ENCODE peak calls at places on chromosomes 5 and 9, in nine cellular contexts. K is AG08395; H is Caco-2; T is A673; G is kidney tubule cell; C is midbrain; X is activated naive CD8-positive, alpha-beta T cell treated with anti-CD3 and anti-CD28 coated beads for 36 hours; Y is adrenal gland; M is CD8-positive, alpha-beta T cell. D is an unnamed sample.

GRCh38 chr9:28678097-28678496 is 1104.8 kb upstream of the C9orf72 start:
- DNase-seq in M (no peak), Y (no peak), K (no peak), X (no peak), T (peak), G (peak), H (no peak), C (no peak), D (no peak)

GRCh38 chr5:80239680-80240367 is 16.0 kb downstream of the SERINC5 start:
- DNase-seq in T (no peak), C (peak), Y (no peak), X (no peak), G (no peak), K (no peak), H (no peak), M (no peak), D (peak)

GRCh38 chr5:73692166-73692640 is 66.2 kb downstream of the ARHGEF28 start:
- DNase-seq in H (no peak), Y (no peak), T (peak), K (peak), M (no peak), G (peak), X (no peak), C (no peak), D (no peak)

GRCh38 chr9:79000218-79001002 is 571.4 kb upstream of the TLE4 start:
- DNase-seq in X (no peak), H (no peak), C (no peak), K (no peak), T (no peak), G (no peak), Y (no peak), M (no peak), D (no peak)

GRCh38 chr9:5846501-5846921 is 13.6 kb upstream of the ERMP1 start:
- DNase-seq in H (no peak), M (no peak), G (peak), X (no peak), T (no peak), K (no peak), Y (no peak), C (no peak), D (no peak)

GRCh38 chr5:136805466-136805865 is 440.1 kb upstream of the TRPC7 start:
- DNase-seq in G (no peak), K (no peak), T (no peak), C (no peak), X (no peak), M (no peak), H (no peak), Y (no peak), D (no peak)

GRCh38 chr5:83715316-83716060 is 5.2 kb downstream of the HAPLN1 start:
- DNase-seq in K (no peak), Y (no peak), C (no peak), T (no peak), M (no peak), G (peak), H (no peak), X (no peak), D (no peak)

GRCh38 chr9:113991714-113992113 is 86.4 kb downstream of the AMBP start:
- DNase-seq in X (no peak), G (no peak), H (no peak), K (no peak), T (no peak), M (no peak), C (no peak), Y (peak), D (no peak)

GRCh38 chr5:115543931-115544370 is 624 bp downstream of the FEM1C start:
- DNase-seq in K (peak), G (peak), M (peak), T (peak), Y (peak), H (peak), C (peak), X (peak), D (peak)

GRCh38 chr9:79658926-79659325 is 87.2 kb downstream of the TLE4 start:
- DNase-seq in M (no peak), Y (no peak), H (no peak), T (no peak), C (no peak), X (peak), K (no peak), G (no peak), D (no peak)

GRCh38 chr5:179182601-179183000 is 122.4 kb downstream of the ZNF354C start:
- DNase-seq in K (no peak), G (no peak), X (no peak), T (no peak), Y (no peak), M (no peak), H (no peak), C (no peak), D (no peak)

GRCh38 chr9:121369595-121370265 is at the start of gene STOM:
- DNase-seq in Y (peak), M (peak), C (no peak), H (no peak), T (peak), K (peak), G (peak), X (no peak), D (no peak)

GRCh38 chr9:137454506-137455360 is 4.4 kb downstream of the NSMF start:
- DNase-seq in Y (no peak), T (no peak), G (peak), H (no peak), X (no peak), M (no peak), K (no peak), C (no peak), D (no peak)

GRCh38 chr5:16791036-16791705 is 144.9 kb downstream of the MYO10 start:
- DNase-seq in C (peak), M (no peak), T (peak), Y (no peak), X (peak), G (peak), H (no peak), K (peak), D (peak)

GRCh38 chr9:106675780-106676179 is 187.2 kb upstream of the ZNF462 start:
- DNase-seq in Y (peak), H (no peak), X (no peak), M (no peak), C (no peak), G (peak), K (no peak), T (no peak), D (no peak)

GRCh38 chr5:86070719-86071118 is 547.0 kb upstream of the COX7C start:
- DNase-seq in C (no peak), G (no peak), K (no peak), T (no peak), H (no peak), M (no peak), X (no peak), Y (no peak), D (no peak)

GRCh38 chr5:154534457-154535050 is 56.5 kb upstream of the HAND1 start:
- DNase-seq in X (no peak), K (no peak), H (no peak), T (no peak), M (no peak), C (no peak), Y (peak), G (no peak), D (no peak)